ENCODE peak calls at places on chromosomes 12 and 14, in five cellular contexts. One of them, this sample, is unnamed.
A peak's percentile ranks its signal among the peaks of the same experiment; 100 is the strongest.

GRCh38 chr12:69566603-69567002 is 18.7 kb upstream of the CCT2 start:
- DNase-seq in non-pigmented ciliary epithelial cell: no peak
- DNase-seq in iris pigment epithelial cell: no peak
- DNase-seq in right cardiac atrium: no peak
- DNase-seq in neural crest cell: no peak
- DNase-seq in this sample: no peak

GRCh38 chr14:84323963-84324362 is 1206.0 kb upstream of the FLRT2 start:
- DNase-seq in non-pigmented ciliary epithelial cell: no peak
- DNase-seq in iris pigment epithelial cell: peak; percentile 41
- DNase-seq in right cardiac atrium: no peak
- DNase-seq in neural crest cell: no peak
- DNase-seq in this sample: no peak

GRCh38 chr12:76698316-76698715 is 65.6 kb upstream of the ZDHHC17 start:
- DNase-seq in non-pigmented ciliary epithelial cell: no peak
- DNase-seq in iris pigment epithelial cell: peak; percentile 40
- DNase-seq in right cardiac atrium: no peak
- DNase-seq in neural crest cell: no peak
- DNase-seq in this sample: peak; percentile 49

GRCh38 chr14:69648480-69649414 is 37.4 kb downstream of the SUSD6 start:
- DNase-seq in non-pigmented ciliary epithelial cell: no peak
- DNase-seq in iris pigment epithelial cell: peak; percentile 78
- DNase-seq in right cardiac atrium: no peak
- DNase-seq in neural crest cell: no peak
- DNase-seq in this sample: peak; percentile 36

GRCh38 chr14:99579903-99580570 is 24.0 kb downstream of the CCDC85C start:
- DNase-seq in non-pigmented ciliary epithelial cell: no peak
- DNase-seq in iris pigment epithelial cell: peak; percentile 40
- DNase-seq in right cardiac atrium: no peak
- DNase-seq in neural crest cell: no peak
- DNase-seq in this sample: no peak

GRCh38 chr12:77152623-77153193 is 87.3 kb upstream of the E2F7 start:
- DNase-seq in non-pigmented ciliary epithelial cell: no peak
- DNase-seq in iris pigment epithelial cell: peak; percentile 53
- DNase-seq in right cardiac atrium: no peak
- DNase-seq in neural crest cell: no peak
- DNase-seq in this sample: peak; percentile 51

GRCh38 chr14:77752799-77753516 is 8.0 kb downstream of the SNW1 start:
- DNase-seq in non-pigmented ciliary epithelial cell: no peak
- DNase-seq in iris pigment epithelial cell: peak; percentile 50
- DNase-seq in right cardiac atrium: no peak
- DNase-seq in neural crest cell: no peak
- DNase-seq in this sample: no peak

GRCh38 chr14:52790011-52790755 is 1.2 kb downstream of the GNPNAT1 start:
- DNase-seq in non-pigmented ciliary epithelial cell: no peak
- DNase-seq in iris pigment epithelial cell: no peak
- DNase-seq in right cardiac atrium: no peak
- DNase-seq in neural crest cell: no peak
- DNase-seq in this sample: no peak

GRCh38 chr14:62585247-62585646 is 460.0 kb downstream of the KCNH5 start:
- DNase-seq in non-pigmented ciliary epithelial cell: no peak
- DNase-seq in iris pigment epithelial cell: no peak
- DNase-seq in right cardiac atrium: no peak
- DNase-seq in neural crest cell: no peak
- DNase-seq in this sample: no peak

GRCh38 chr12:122081697-122082221 is 3.2 kb downstream of the MLXIP start:
- DNase-seq in non-pigmented ciliary epithelial cell: no peak
- DNase-seq in iris pigment epithelial cell: peak; percentile 54
- DNase-seq in right cardiac atrium: peak; percentile 65
- DNase-seq in neural crest cell: no peak
- DNase-seq in this sample: peak; percentile 82

GRCh38 chr12:103600967-103601728 is 14.1 kb downstream of the STAB2 start:
- DNase-seq in non-pigmented ciliary epithelial cell: no peak
- DNase-seq in iris pigment epithelial cell: no peak
- DNase-seq in right cardiac atrium: no peak
- DNase-seq in neural crest cell: no peak
- DNase-seq in this sample: no peak

GRCh38 chr14:68951051-68951797 is 27.9 kb downstream of the ACTN1 start:
- DNase-seq in non-pigmented ciliary epithelial cell: peak; percentile 73
- DNase-seq in iris pigment epithelial cell: peak; percentile 93
- DNase-seq in right cardiac atrium: peak; percentile 95
- DNase-seq in neural crest cell: no peak
- DNase-seq in this sample: peak; percentile 98

GRCh38 chr12:3237154-3237520 is 160.0 kb downstream of the TSPAN9 start:
- DNase-seq in non-pigmented ciliary epithelial cell: no peak
- DNase-seq in iris pigment epithelial cell: no peak
- DNase-seq in right cardiac atrium: no peak
- DNase-seq in neural crest cell: no peak
- DNase-seq in this sample: no peak

GRCh38 chr12:78447373-78447772 is 417.2 kb upstream of the SYT1 start:
- DNase-seq in non-pigmented ciliary epithelial cell: no peak
- DNase-seq in iris pigment epithelial cell: no peak
- DNase-seq in right cardiac atrium: no peak
- DNase-seq in neural crest cell: no peak
- DNase-seq in this sample: no peak

GRCh38 chr12:125187148-125187733 is 122.0 kb downstream of the AACS start:
- DNase-seq in non-pigmented ciliary epithelial cell: no peak
- DNase-seq in iris pigment epithelial cell: no peak
- DNase-seq in right cardiac atrium: no peak
- DNase-seq in neural crest cell: no peak
- DNase-seq in this sample: no peak

GRCh38 chr12:107704056-107704455 is 18.5 kb downstream of the PWP1 start:
- DNase-seq in non-pigmented ciliary epithelial cell: no peak
- DNase-seq in iris pigment epithelial cell: peak; percentile 76
- DNase-seq in right cardiac atrium: no peak
- DNase-seq in neural crest cell: no peak
- DNase-seq in this sample: no peak

GRCh38 chr14:95070748-95071435 is 86.4 kb downstream of the DICER1 start:
- DNase-seq in non-pigmented ciliary epithelial cell: no peak
- DNase-seq in iris pigment epithelial cell: no peak
- DNase-seq in right cardiac atrium: no peak
- DNase-seq in neural crest cell: no peak
- DNase-seq in this sample: no peak

GRCh38 chr14:55028066-55028465 is 1.0 kb downstream of the SOCS4 start:
- DNase-seq in non-pigmented ciliary epithelial cell: no peak
- DNase-seq in iris pigment epithelial cell: peak; percentile 8
- DNase-seq in right cardiac atrium: no peak
- DNase-seq in neural crest cell: no peak
- DNase-seq in this sample: no peak

This sample was measured in LHCN-M2.